ENCODE peak calls at places on chromosomes 6 and 20, in eight cellular contexts. One of them, this sample, is unnamed.
A peak's percentile ranks its signal among the peaks of the same experiment; 100 is the strongest.

GRCh38 chr6:157596886-157597285 is 215.9 kb downstream of the ZDHHC14 start:
- DNase-seq in heart right ventricle: no peak
- DNase-seq in progenitor cell of endocrine pancreas: no peak
- DNase-seq in HepG2: no peak
- DNase-seq in heart left ventricle: no peak
- DNase-seq in astrocyte of the cerebellum: no peak
- DNase-seq in left lung: no peak
- DNase-seq in cardiac muscle cell: no peak
- DNase-seq in this sample: no peak

GRCh38 chr6:11752350-11752749 is 26.3 kb downstream of the ADTRP start:
- DNase-seq in heart right ventricle: no peak
- DNase-seq in cardiac muscle cell: no peak
- DNase-seq in astrocyte of the cerebellum: no peak
- DNase-seq in HepG2: no peak
- DNase-seq in progenitor cell of endocrine pancreas: no peak
- DNase-seq in left lung: no peak
- DNase-seq in heart left ventricle: no peak
- DNase-seq in this sample: no peak

GRCh38 chr6:79215233-79215824 is 19.2 kb downstream of the HMGN3 start:
- DNase-seq in left lung: no peak
- DNase-seq in heart left ventricle: no peak
- DNase-seq in progenitor cell of endocrine pancreas: no peak
- DNase-seq in heart right ventricle: no peak
- DNase-seq in astrocyte of the cerebellum: no peak
- DNase-seq in HepG2: peak; percentile 9
- DNase-seq in cardiac muscle cell: peak; percentile 48
- DNase-seq in this sample: no peak

GRCh38 chr20:39259010-39259803 is 297.1 kb downstream of the DHX35 start:
- DNase-seq in astrocyte of the cerebellum: no peak
- DNase-seq in HepG2: no peak
- DNase-seq in cardiac muscle cell: peak; percentile 14
- DNase-seq in heart right ventricle: no peak
- DNase-seq in left lung: no peak
- DNase-seq in progenitor cell of endocrine pancreas: no peak
- DNase-seq in heart left ventricle: no peak
- DNase-seq in this sample: no peak

GRCh38 chr6:68559052-68559451 is 76.0 kb upstream of the ADGRB3 start:
- DNase-seq in cardiac muscle cell: no peak
- DNase-seq in astrocyte of the cerebellum: peak; percentile 13
- DNase-seq in progenitor cell of endocrine pancreas: no peak
- DNase-seq in left lung: no peak
- DNase-seq in HepG2: no peak
- DNase-seq in heart right ventricle: no peak
- DNase-seq in heart left ventricle: no peak
- DNase-seq in this sample: no peak

GRCh38 chr6:33323623-33323948 is 6.0 kb upstream of the ZBTB22 start:
- DNase-seq in astrocyte of the cerebellum: no peak
- DNase-seq in heart left ventricle: peak; percentile 34
- DNase-seq in cardiac muscle cell: no peak
- DNase-seq in HepG2: no peak
- DNase-seq in left lung: no peak
- DNase-seq in progenitor cell of endocrine pancreas: no peak
- DNase-seq in heart right ventricle: no peak
- DNase-seq in this sample: no peak

GRCh38 chr6:110548124-110548847 is 71.9 kb upstream of the SLC22A16 start:
- DNase-seq in progenitor cell of endocrine pancreas: no peak
- DNase-seq in astrocyte of the cerebellum: no peak
- DNase-seq in left lung: no peak
- DNase-seq in cardiac muscle cell: peak; percentile 24
- DNase-seq in HepG2: no peak
- DNase-seq in heart left ventricle: no peak
- DNase-seq in heart right ventricle: no peak
- DNase-seq in this sample: no peak

GRCh38 chr20:35833271-35833670 is 61.5 kb downstream of the PHF20 start:
- DNase-seq in left lung: no peak
- DNase-seq in astrocyte of the cerebellum: no peak
- DNase-seq in heart left ventricle: no peak
- DNase-seq in heart right ventricle: no peak
- DNase-seq in progenitor cell of endocrine pancreas: no peak
- DNase-seq in cardiac muscle cell: no peak
- DNase-seq in HepG2: no peak
- DNase-seq in this sample: no peak

GRCh38 chr6:157763129-157763893 is 59.7 kb upstream of the SNX9 start:
- DNase-seq in left lung: peak; percentile 93
- DNase-seq in heart left ventricle: peak; percentile 55
- DNase-seq in heart right ventricle: peak; percentile 53
- DNase-seq in astrocyte of the cerebellum: peak; percentile 33
- DNase-seq in progenitor cell of endocrine pancreas: no peak
- DNase-seq in HepG2: peak; percentile 88
- DNase-seq in cardiac muscle cell: no peak
- DNase-seq in this sample: no peak

GRCh38 chr6:51473996-51474975 is 613.1 kb downstream of the PKHD1 start:
- DNase-seq in heart left ventricle: no peak
- DNase-seq in left lung: no peak
- DNase-seq in astrocyte of the cerebellum: no peak
- DNase-seq in HepG2: no peak
- DNase-seq in cardiac muscle cell: no peak
- DNase-seq in heart right ventricle: no peak
- DNase-seq in progenitor cell of endocrine pancreas: no peak
- DNase-seq in this sample: no peak

GRCh38 chr6:28841290-28841689 is 82.5 kb downstream of the TRIM27 start:
- DNase-seq in cardiac muscle cell: no peak
- DNase-seq in heart left ventricle: no peak
- DNase-seq in astrocyte of the cerebellum: no peak
- DNase-seq in HepG2: no peak
- DNase-seq in heart right ventricle: no peak
- DNase-seq in left lung: no peak
- DNase-seq in progenitor cell of endocrine pancreas: no peak
- DNase-seq in this sample: no peak

GRCh38 chr6:12767016-12767415 is 50.4 kb downstream of the PHACTR1 start:
- DNase-seq in heart right ventricle: no peak
- DNase-seq in HepG2: no peak
- DNase-seq in heart left ventricle: no peak
- DNase-seq in astrocyte of the cerebellum: no peak
- DNase-seq in progenitor cell of endocrine pancreas: no peak
- DNase-seq in left lung: no peak
- DNase-seq in cardiac muscle cell: no peak
- DNase-seq in this sample: no peak

GRCh38 chr6:144546807-144547206 is 261.7 kb downstream of the UTRN start:
- DNase-seq in HepG2: no peak
- DNase-seq in heart left ventricle: no peak
- DNase-seq in heart right ventricle: no peak
- DNase-seq in astrocyte of the cerebellum: no peak
- DNase-seq in cardiac muscle cell: no peak
- DNase-seq in progenitor cell of endocrine pancreas: no peak
- DNase-seq in left lung: no peak
- DNase-seq in this sample: no peak

GRCh38 chr20:37342231-37343177 is 3.4 kb upstream of the SRC start:
- DNase-seq in progenitor cell of endocrine pancreas: no peak
- DNase-seq in astrocyte of the cerebellum: no peak
- DNase-seq in cardiac muscle cell: no peak
- DNase-seq in left lung: peak; percentile 24
- DNase-seq in HepG2: peak; percentile 82
- DNase-seq in heart right ventricle: no peak
- DNase-seq in heart left ventricle: no peak
- DNase-seq in this sample: no peak

GRCh38 chr6:135475292-135475886 is 22.2 kb downstream of the AHI1 start:
- DNase-seq in astrocyte of the cerebellum: no peak
- DNase-seq in cardiac muscle cell: no peak
- DNase-seq in HepG2: no peak
- DNase-seq in heart left ventricle: no peak
- DNase-seq in left lung: no peak
- DNase-seq in heart right ventricle: no peak
- DNase-seq in progenitor cell of endocrine pancreas: no peak
- DNase-seq in this sample: no peak

GRCh38 chr6:45132059-45132458 is 196.1 kb upstream of the RUNX2 start:
- DNase-seq in left lung: no peak
- DNase-seq in HepG2: no peak
- DNase-seq in progenitor cell of endocrine pancreas: no peak
- DNase-seq in astrocyte of the cerebellum: no peak
- DNase-seq in heart left ventricle: no peak
- DNase-seq in cardiac muscle cell: no peak
- DNase-seq in heart right ventricle: no peak
- DNase-seq in this sample: no peak

DNA sequence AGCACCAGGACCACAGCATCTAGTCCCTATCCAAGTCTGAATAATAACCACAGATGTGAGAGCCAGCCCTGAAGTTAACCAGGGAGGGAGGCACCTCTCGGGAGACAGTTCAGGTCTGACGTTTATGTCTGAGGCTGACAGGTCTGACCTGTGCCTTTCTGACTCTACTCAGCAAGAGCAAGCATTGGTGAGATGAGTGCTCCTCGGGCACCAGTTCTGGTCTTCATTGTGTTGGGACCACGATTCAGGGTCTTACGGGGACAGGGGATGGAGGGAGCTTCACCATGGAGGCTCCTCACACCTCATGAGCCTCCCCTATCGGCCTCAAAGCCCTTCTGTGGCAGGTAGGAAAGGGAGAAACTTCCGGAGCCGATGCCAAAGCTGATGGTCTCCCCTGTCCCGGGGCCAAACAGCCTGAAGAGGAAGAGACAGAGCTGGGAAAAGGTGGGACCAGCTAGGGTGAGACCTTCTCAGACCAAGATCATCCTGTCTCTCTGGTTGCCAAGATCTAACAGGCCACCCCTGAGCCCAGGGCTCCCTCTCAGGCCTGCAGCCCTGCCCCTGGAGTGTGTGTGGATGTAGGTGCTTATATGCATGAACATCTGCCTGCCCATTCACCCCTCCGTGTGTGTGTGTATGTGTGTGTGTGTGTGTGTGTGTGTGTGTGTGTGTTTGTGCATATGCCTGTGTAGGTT is 170.5 kb downstream of the VEGFA start:
- DNase-seq in heart left ventricle: no peak
- DNase-seq in HepG2: no peak
- DNase-seq in heart right ventricle: no peak
- DNase-seq in cardiac muscle cell: no peak
- DNase-seq in left lung: no peak
- DNase-seq in progenitor cell of endocrine pancreas: no peak
- DNase-seq in astrocyte of the cerebellum: no peak
- DNase-seq in this sample: no peak
- TF ChIP-seq CTCF in heart left ventricle: no peak
- TF ChIP-seq CTCF in HepG2: no peak
- TF ChIP-seq CTCF in heart right ventricle: no peak
- TF ChIP-seq CTCF in cardiac muscle cell: no peak
- TF ChIP-seq CTCF in left lung: no peak
- TF ChIP-seq CTCF in progenitor cell of endocrine pancreas: no peak
- TF ChIP-seq CTCF in astrocyte of the cerebellum: no peak
- TF ChIP-seq CTCF in this sample: no peak

GRCh38 chr20:14948416-14948815 is 611.0 kb upstream of the FLRT3 start:
- DNase-seq in cardiac muscle cell: peak; percentile 14
- DNase-seq in heart right ventricle: no peak
- DNase-seq in progenitor cell of endocrine pancreas: no peak
- DNase-seq in left lung: no peak
- DNase-seq in HepG2: peak; percentile 34
- DNase-seq in heart left ventricle: no peak
- DNase-seq in astrocyte of the cerebellum: no peak
- DNase-seq in this sample: no peak
- TF ChIP-seq CTCF in cardiac muscle cell: no peak
- TF ChIP-seq CTCF in heart right ventricle: no peak
- TF ChIP-seq CTCF in progenitor cell of endocrine pancreas: no peak
- TF ChIP-seq CTCF in left lung: no peak
- TF ChIP-seq CTCF in HepG2: peak; percentile 44
- TF ChIP-seq CTCF in heart left ventricle: no peak
- TF ChIP-seq CTCF in astrocyte of the cerebellum: peak; percentile 3
- TF ChIP-seq CTCF in this sample: peak; percentile 24

GRCh38 chr6:90436403-90436802 is 139.8 kb upstream of the BACH2 start:
- DNase-seq in progenitor cell of endocrine pancreas: no peak
- DNase-seq in heart left ventricle: no peak
- DNase-seq in HepG2: no peak
- DNase-seq in cardiac muscle cell: no peak
- DNase-seq in astrocyte of the cerebellum: no peak
- DNase-seq in heart right ventricle: no peak
- DNase-seq in left lung: no peak
- DNase-seq in this sample: no peak

GRCh38 chr6:90435207-90435899 is 138.7 kb upstream of the BACH2 start:
- DNase-seq in HepG2: no peak
- DNase-seq in cardiac muscle cell: peak; percentile 63
- DNase-seq in heart right ventricle: no peak
- DNase-seq in heart left ventricle: no peak
- DNase-seq in left lung: no peak
- DNase-seq in astrocyte of the cerebellum: no peak
- DNase-seq in progenitor cell of endocrine pancreas: no peak
- DNase-seq in this sample: no peak

GRCh38 chr6:90432937-90433336 is 136.3 kb upstream of the BACH2 start:
- DNase-seq in HepG2: no peak
- DNase-seq in left lung: no peak
- DNase-seq in cardiac muscle cell: no peak
- DNase-seq in progenitor cell of endocrine pancreas: no peak
- DNase-seq in heart right ventricle: no peak
- DNase-seq in astrocyte of the cerebellum: no peak
- DNase-seq in heart left ventricle: no peak
- DNase-seq in this sample: no peak

GRCh38 chr6:90432408-90432775 is 135.7 kb upstream of the BACH2 start:
- DNase-seq in left lung: no peak
- DNase-seq in cardiac muscle cell: no peak
- DNase-seq in HepG2: no peak
- DNase-seq in astrocyte of the cerebellum: no peak
- DNase-seq in heart right ventricle: no peak
- DNase-seq in heart left ventricle: no peak
- DNase-seq in progenitor cell of endocrine pancreas: no peak
- DNase-seq in this sample: no peak

DNA sequence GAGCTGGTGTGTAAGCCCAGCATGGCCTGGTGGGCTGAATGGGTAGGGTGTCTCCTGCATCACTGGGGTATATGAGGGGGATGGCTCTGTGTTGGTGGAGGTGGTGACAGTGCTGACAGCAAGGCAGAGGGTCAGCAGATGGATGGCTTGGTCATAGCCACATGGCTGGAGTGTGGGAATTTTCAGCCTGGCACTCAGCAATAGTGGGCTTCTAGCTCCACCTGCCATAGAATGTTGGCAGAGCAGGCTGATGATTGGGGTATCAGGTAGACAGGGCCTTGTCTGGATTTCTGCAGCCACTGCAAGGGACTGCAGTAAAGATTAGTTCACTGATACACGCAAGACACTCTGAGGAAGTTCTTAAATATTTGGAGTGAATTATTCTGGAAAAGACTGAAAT is 137.5 kb upstream of the BACH2 start:
- DNase-seq in heart left ventricle: no peak
- DNase-seq in cardiac muscle cell: peak; percentile 33
- DNase-seq in heart right ventricle: no peak
- DNase-seq in astrocyte of the cerebellum: no peak
- DNase-seq in progenitor cell of endocrine pancreas: no peak
- DNase-seq in left lung: no peak
- DNase-seq in HepG2: no peak
- DNase-seq in this sample: no peak
- TF ChIP-seq CTCF in heart left ventricle: no peak
- TF ChIP-seq CTCF in cardiac muscle cell: no peak
- TF ChIP-seq CTCF in heart right ventricle: no peak
- TF ChIP-seq CTCF in astrocyte of the cerebellum: peak; percentile 7
- TF ChIP-seq CTCF in progenitor cell of endocrine pancreas: peak; percentile 49
- TF ChIP-seq CTCF in left lung: no peak
- TF ChIP-seq CTCF in HepG2: peak; percentile 36
- TF ChIP-seq CTCF in this sample: no peak

DNA sequence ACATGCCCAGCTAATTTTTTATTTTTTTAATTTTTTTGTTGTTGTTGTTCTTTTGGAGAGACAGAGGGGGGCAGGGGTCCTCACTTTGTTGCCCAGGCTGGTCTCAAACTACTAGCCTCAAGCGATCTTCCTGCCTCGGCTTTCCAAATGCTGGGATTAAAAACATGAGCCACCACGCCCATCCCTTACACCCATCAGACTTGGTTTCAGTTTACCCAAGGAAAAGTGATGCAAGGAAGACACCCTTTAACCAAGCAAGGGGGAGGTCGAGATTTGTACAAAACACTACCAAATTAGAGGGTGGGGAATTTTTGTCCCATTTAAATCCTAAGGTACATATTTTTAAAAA is 210.1 kb downstream of the ARHGAP18 start:
- DNase-seq in heart right ventricle: no peak
- DNase-seq in left lung: no peak
- DNase-seq in astrocyte of the cerebellum: no peak
- DNase-seq in progenitor cell of endocrine pancreas: no peak
- DNase-seq in HepG2: no peak
- DNase-seq in heart left ventricle: no peak
- DNase-seq in cardiac muscle cell: no peak
- DNase-seq in this sample: no peak
- TF ChIP-seq CTCF in heart right ventricle: no peak
- TF ChIP-seq CTCF in left lung: no peak
- TF ChIP-seq CTCF in astrocyte of the cerebellum: no peak
- TF ChIP-seq CTCF in progenitor cell of endocrine pancreas: no peak
- TF ChIP-seq CTCF in HepG2: no peak
- TF ChIP-seq CTCF in heart left ventricle: no peak
- TF ChIP-seq CTCF in cardiac muscle cell: no peak
- TF ChIP-seq CTCF in this sample: no peak